ENCODE peak calls at places on chromosome 16, in five cellular contexts. One of them, this sample, is unnamed.

GRCh38 chr16:19507882-19508281 is 14.0 kb downstream of the GDE1 start:
- DNase-seq in ACHN: no peak
- DNase-seq in NCI-H774: no peak
- DNase-seq in M059J: no peak
- DNase-seq in NCI-H82: no peak
- DNase-seq in this sample: no peak

GRCh38 chr16:998211-998610 is 16.6 kb downstream of the SOX8 start:
- DNase-seq in ACHN: no peak
- DNase-seq in NCI-H774: no peak
- DNase-seq in M059J: no peak
- DNase-seq in NCI-H82: no peak
- DNase-seq in this sample: no peak

GRCh38 chr16:85303354-85303883 is 191.1 kb upstream of the CIBAR2 start:
- DNase-seq in ACHN: peak
- DNase-seq in NCI-H774: peak
- DNase-seq in M059J: no peak
- DNase-seq in NCI-H82: peak
- DNase-seq in this sample: peak

GRCh38 chr16:56048425-56049100 is 142.7 kb upstream of the GNAO1 start:
- DNase-seq in ACHN: no peak
- DNase-seq in NCI-H774: no peak
- DNase-seq in M059J: no peak
- DNase-seq in NCI-H82: no peak
- DNase-seq in this sample: no peak

GRCh38 chr16:46972971-46973456 is 460 bp downstream of the DNAJA2 start:
- DNase-seq in ACHN: peak
- DNase-seq in NCI-H774: no peak
- DNase-seq in M059J: peak
- DNase-seq in NCI-H82: peak
- DNase-seq in this sample: peak

GRCh38 chr16:77758046-77758445 is 30.3 kb upstream of the VAT1L start:
- DNase-seq in ACHN: no peak
- DNase-seq in NCI-H774: no peak
- DNase-seq in M059J: no peak
- DNase-seq in NCI-H82: no peak
- DNase-seq in this sample: no peak

GRCh38 chr16:53761967-53762726 is 58.2 kb downstream of the FTO start:
- DNase-seq in ACHN: no peak
- DNase-seq in NCI-H774: no peak
- DNase-seq in M059J: no peak
- DNase-seq in NCI-H82: no peak
- DNase-seq in this sample: no peak

GRCh38 chr16:86772231-86772510 is 193.8 kb downstream of the FOXL1 start:
- DNase-seq in ACHN: no peak
- DNase-seq in NCI-H774: no peak
- DNase-seq in M059J: peak
- DNase-seq in NCI-H82: no peak
- DNase-seq in this sample: peak

GRCh38 chr16:31508706-31509523 is 724 bp upstream of the RUSF1 start:
- DNase-seq in ACHN: peak
- DNase-seq in NCI-H774: no peak
- DNase-seq in M059J: peak
- DNase-seq in NCI-H82: no peak
- DNase-seq in this sample: peak

GRCh38 chr16:228151-228855 is 946 bp downstream of the LUC7L start:
- DNase-seq in ACHN: peak
- DNase-seq in NCI-H774: no peak
- DNase-seq in M059J: peak
- DNase-seq in NCI-H82: peak
- DNase-seq in this sample: peak

GRCh38 chr16:81515281-81515680 is 70.7 kb downstream of the CMIP start:
- DNase-seq in ACHN: no peak
- DNase-seq in NCI-H774: no peak
- DNase-seq in M059J: no peak
- DNase-seq in NCI-H82: no peak
- DNase-seq in this sample: no peak

GRCh38 chr16:74713876-74714275 is 13.2 kb upstream of the MLKL start:
- DNase-seq in ACHN: no peak
- DNase-seq in NCI-H774: no peak
- DNase-seq in M059J: no peak
- DNase-seq in NCI-H82: no peak
- DNase-seq in this sample: no peak

GRCh38 chr16:53034306-53034705 is 18.4 kb downstream of the CHD9NB start:
- DNase-seq in ACHN: no peak
- DNase-seq in NCI-H774: no peak
- DNase-seq in M059J: no peak
- DNase-seq in NCI-H82: no peak
- DNase-seq in this sample: no peak

GRCh38 chr16:25222959-25223358 is 6.2 kb downstream of the AQP8 start:
- DNase-seq in ACHN: no peak
- DNase-seq in NCI-H774: no peak
- DNase-seq in M059J: no peak
- DNase-seq in NCI-H82: no peak
- DNase-seq in this sample: no peak

GRCh38 chr16:11418506-11418905 is 73.2 kb downstream of the RMI2 start:
- DNase-seq in ACHN: no peak
- DNase-seq in NCI-H774: no peak
- DNase-seq in M059J: no peak
- DNase-seq in NCI-H82: no peak
- DNase-seq in this sample: no peak

GRCh38 chr16:55297910-55298175 is 26.2 kb upstream of the IRX6 start:
- DNase-seq in ACHN: peak
- DNase-seq in NCI-H774: no peak
- DNase-seq in M059J: peak
- DNase-seq in NCI-H82: no peak
- DNase-seq in this sample: peak

GRCh38 chr16:31478956-31479355 is 4.0 kb upstream of the SLC5A2 start:
- DNase-seq in ACHN: no peak
- DNase-seq in NCI-H774: no peak
- DNase-seq in M059J: no peak
- DNase-seq in NCI-H82: no peak
- DNase-seq in this sample: no peak

GRCh38 chr16:16019488-16019887 is 70.1 kb downstream of the ABCC1 start:
- DNase-seq in ACHN: peak
- DNase-seq in NCI-H774: no peak
- DNase-seq in M059J: peak
- DNase-seq in NCI-H82: no peak
- DNase-seq in this sample: peak

GRCh38 chr16:471353-472198 is 46.1 kb downstream of the RAB11FIP3 start:
- DNase-seq in ACHN: peak
- DNase-seq in NCI-H774: no peak
- DNase-seq in M059J: peak
- DNase-seq in NCI-H82: no peak
- DNase-seq in this sample: peak

GRCh38 chr16:12513057-12513790 is 290.5 kb downstream of the CPPED1 start:
- DNase-seq in ACHN: no peak
- DNase-seq in NCI-H774: no peak
- DNase-seq in M059J: no peak
- DNase-seq in NCI-H82: no peak
- DNase-seq in this sample: no peak

GRCh38 chr16:72924918-72925630 is 122.9 kb downstream of the ZFHX3 start:
- DNase-seq in ACHN: no peak
- DNase-seq in NCI-H774: no peak
- DNase-seq in M059J: no peak
- DNase-seq in NCI-H82: no peak
- DNase-seq in this sample: no peak

GRCh38 chr16:14007460-14007859 is 63.7 kb upstream of the MRTFB start:
- DNase-seq in ACHN: no peak
- DNase-seq in NCI-H774: no peak
- DNase-seq in M059J: peak
- DNase-seq in NCI-H82: no peak
- DNase-seq in this sample: peak

GRCh38 chr16:27244363-27244755 is 24.2 kb downstream of the NSMCE1 start:
- DNase-seq in ACHN: no peak
- DNase-seq in NCI-H774: no peak
- DNase-seq in M059J: no peak
- DNase-seq in NCI-H82: no peak
- DNase-seq in this sample: no peak

GRCh38 chr16:67429799-67430503 is 970 bp upstream of the HSD11B2 start:
- DNase-seq in ACHN: no peak
- DNase-seq in NCI-H774: no peak
- DNase-seq in M059J: no peak
- DNase-seq in NCI-H82: peak
- DNase-seq in this sample: no peak

GRCh38 chr16:30958164-30959083 is 870 bp downstream of the SETD1A start:
- DNase-seq in ACHN: peak
- DNase-seq in NCI-H774: peak
- DNase-seq in M059J: peak
- DNase-seq in NCI-H82: peak
- DNase-seq in this sample: peak

This sample was measured in Daoy.